ENCODE peak calls at places on chromosomes 1 and 21, in four cellular contexts. K is CD8-positive, alpha-beta T cell; L is uterus; N is left lung. S is an unnamed sample.

GRCh38 chr1:186155594-186155993 is 219.5 kb downstream of the TPR start:
- DNase-seq in K (no peak), L (no peak), N (no peak), S (no peak)

GRCh38 chr1:63321061-63321787 is 1.1 kb upstream of the FOXD3 start:
- DNase-seq in K (no peak), L (no peak), N (no peak), S (no peak)

GRCh38 chr1:68442822-68443556 is 6.8 kb downstream of the RPE65 start:
- DNase-seq in K (no peak), L (no peak), N (no peak), S (peak)

GRCh38 chr1:30807318-30808066 is 49.9 kb upstream of the LAPTM5 start:
- DNase-seq in K (no peak), L (no peak), N (no peak), S (no peak)

GRCh38 chr1:67578397-67579020 is 106.5 kb upstream of the GADD45A start:
- DNase-seq in K (no peak), L (no peak), N (no peak), S (no peak)

GRCh38 chr21:43805275-43805800 is 16.0 kb downstream of the RRP1 start:
- DNase-seq in K (no peak), L (no peak), N (peak), S (no peak)

GRCh38 chr1:159171688-159172501 is 480 bp downstream of the CADM3 start:
- DNase-seq in K (no peak), L (no peak), N (no peak), S (peak)

GRCh38 chr1:203937678-203938330 is 76.4 kb downstream of the SNRPE start:
- DNase-seq in K (no peak), L (no peak), N (no peak), S (no peak)

GRCh38 chr1:221025391-221026355 is 146.4 kb downstream of the HLX start:
- DNase-seq in K (no peak), L (no peak), N (no peak), S (no peak)

GRCh38 chr1:80217377-80217986 is 1211.0 kb upstream of the ADGRL4 start:
- DNase-seq in K (no peak), L (no peak), N (no peak), S (no peak)

GRCh38 chr1:58739851-58740466 is 40.1 kb upstream of the MYSM1 start:
- DNase-seq in K (no peak), L (no peak), N (no peak), S (no peak)

GRCh38 chr1:43108080-43108479 is 64.0 kb downstream of the EBNA1BP2 start:
- DNase-seq in K (no peak), L (no peak), N (no peak), S (no peak)

GRCh38 chr1:179229214-179230140 is at the start of gene ABL2:
- DNase-seq in K (peak), L (peak), N (peak), S (no peak)

GRCh38 chr21:32549861-32550260 is 35.5 kb downstream of the TCP10L start:
- DNase-seq in K (no peak), L (no peak), N (no peak), S (no peak)

DNA sequence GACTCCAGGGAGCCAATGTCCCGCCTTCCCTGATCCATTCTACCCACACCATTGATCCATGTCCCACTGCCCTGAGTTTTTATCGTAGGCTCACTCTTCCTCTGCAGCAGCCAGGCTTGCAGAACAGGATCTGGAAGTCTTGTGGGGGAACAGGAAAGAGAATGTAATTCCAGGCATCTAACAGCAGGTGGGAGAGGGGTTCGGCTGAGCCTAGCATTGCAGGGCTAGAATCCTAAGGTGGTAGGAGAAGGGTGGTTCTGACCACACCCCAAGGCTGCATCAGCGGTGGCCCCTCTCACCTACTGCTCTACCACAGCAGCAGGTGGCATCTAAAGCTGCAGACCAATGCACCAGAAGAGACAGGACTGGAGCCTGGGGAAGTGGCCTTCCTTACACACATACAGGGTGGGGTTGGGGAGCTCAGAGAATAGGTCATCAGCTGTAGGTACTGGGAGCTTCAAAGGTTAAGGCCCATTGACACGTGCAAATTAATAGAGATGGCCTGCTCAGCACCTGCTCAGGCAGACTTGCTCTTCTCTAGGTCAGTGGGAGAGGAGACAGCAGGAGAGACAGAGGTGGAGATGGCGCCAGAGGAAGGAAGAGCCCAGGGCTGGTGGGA is 20.5 kb downstream of the KNCN start:
- DNase-seq in K (no peak), L (no peak), N (no peak), S (no peak)
- TF ChIP-seq CTCF in K (no peak), L (no peak), N (no peak), S (no peak)

GRCh38 chr1:201283836-201284553 is 689 bp downstream of the PKP1 start:
- DNase-seq in K (no peak), L (no peak), N (no peak), S (no peak)
- H3K4me3 ChIP-seq in K (no peak), L (no peak), N (no peak), S (no peak)

GRCh38 chr1:224733021-224733911 is 117.1 kb downstream of the CNIH3 start:
- DNase-seq in K (no peak), L (no peak), N (no peak), S (no peak)

GRCh38 chr1:224730950-224731349 is 114.8 kb downstream of the CNIH3 start:
- DNase-seq in K (no peak), L (no peak), N (no peak), S (no peak)

GRCh38 chr1:224734261-224734935 is 118.3 kb downstream of the CNIH3 start:
- DNase-seq in K (no peak), L (no peak), N (no peak), S (no peak)

GRCh38 chr1:224731633-224732032 is 115.5 kb downstream of the CNIH3 start:
- DNase-seq in K (no peak), L (no peak), N (no peak), S (no peak)

DNA sequence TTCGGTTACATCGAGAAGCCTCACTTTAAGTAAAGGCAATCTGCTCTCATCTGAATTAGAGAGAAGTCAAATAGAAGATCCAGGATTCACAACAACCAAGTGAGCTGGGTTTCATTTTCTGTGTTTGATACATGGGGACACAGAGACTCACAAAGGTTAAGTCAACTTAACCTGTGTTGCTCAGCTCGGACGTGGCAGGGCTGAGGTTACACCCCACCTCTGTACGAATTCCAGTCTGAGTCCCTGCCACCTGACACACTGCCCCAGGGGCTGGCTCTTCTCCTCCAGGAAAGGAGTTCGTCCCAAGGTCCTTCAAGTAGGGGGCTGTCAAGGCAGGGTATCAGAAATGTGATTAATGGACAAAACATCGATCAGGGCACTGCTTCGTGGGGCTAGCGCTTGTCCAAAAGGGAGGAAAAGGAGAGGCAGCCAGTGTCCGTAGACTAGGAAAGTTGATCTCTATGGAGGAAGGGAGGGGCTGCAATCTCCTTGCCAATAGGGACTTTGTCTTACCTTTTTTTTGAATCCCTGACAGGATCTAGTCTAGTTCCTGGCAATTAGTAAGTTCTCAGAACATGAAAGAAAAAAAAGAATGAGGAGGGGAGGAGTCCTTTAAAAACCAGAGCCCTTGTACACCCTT is 116.4 kb downstream of the CNIH3 start:
- DNase-seq in K (no peak), L (no peak), N (no peak), S (no peak)
- H3K27ac ChIP-seq in K (no peak), L (no peak), N (no peak), S (no peak)

GRCh38 chr21:19603011-19603593 is 1199.5 kb upstream of the TMPRSS15 start:
- DNase-seq in K (no peak), L (no peak), N (no peak), S (no peak)

GRCh38 chr21:19609611-19610010 is 1206.0 kb upstream of the TMPRSS15 start:
- DNase-seq in K (no peak), L (no peak), N (no peak), S (no peak)

DNA sequence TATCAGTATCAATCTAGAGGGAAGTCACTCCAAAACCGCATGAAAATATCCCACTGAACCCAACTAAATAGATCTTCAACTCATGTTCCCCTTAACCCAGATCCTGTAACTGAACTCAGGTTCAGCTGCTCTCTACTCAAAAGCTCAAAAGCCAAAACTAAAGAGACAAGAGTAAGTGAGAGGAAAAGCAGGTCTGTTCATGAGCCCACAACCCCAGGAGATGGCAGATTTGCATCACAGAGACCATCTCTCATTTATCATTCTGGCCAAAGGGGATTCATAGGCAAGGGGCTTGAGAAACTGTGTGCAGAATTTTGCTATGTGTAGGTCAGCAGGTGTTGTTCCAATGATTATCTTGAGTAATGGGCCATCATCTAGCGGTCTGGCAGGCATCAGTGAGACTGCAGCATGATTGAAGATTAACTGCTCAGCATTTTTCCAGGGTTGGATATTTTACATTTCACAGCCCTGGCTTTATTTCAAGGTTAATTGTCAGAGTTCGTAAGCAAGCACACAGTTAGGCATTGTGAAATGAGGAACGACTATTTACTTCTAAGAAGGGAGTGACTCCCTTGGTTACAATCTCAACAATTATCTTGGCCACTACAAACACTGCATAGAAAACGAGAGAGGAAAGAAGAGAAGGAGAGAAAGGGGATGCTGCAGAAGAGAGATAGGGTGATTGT is 1204.5 kb upstream of the TMPRSS15 start:
- DNase-seq in K (no peak), L (no peak), N (no peak), S (no peak)
- TF ChIP-seq CTCF in K (no peak), L (no peak), N (no peak), S (no peak)

DNA sequence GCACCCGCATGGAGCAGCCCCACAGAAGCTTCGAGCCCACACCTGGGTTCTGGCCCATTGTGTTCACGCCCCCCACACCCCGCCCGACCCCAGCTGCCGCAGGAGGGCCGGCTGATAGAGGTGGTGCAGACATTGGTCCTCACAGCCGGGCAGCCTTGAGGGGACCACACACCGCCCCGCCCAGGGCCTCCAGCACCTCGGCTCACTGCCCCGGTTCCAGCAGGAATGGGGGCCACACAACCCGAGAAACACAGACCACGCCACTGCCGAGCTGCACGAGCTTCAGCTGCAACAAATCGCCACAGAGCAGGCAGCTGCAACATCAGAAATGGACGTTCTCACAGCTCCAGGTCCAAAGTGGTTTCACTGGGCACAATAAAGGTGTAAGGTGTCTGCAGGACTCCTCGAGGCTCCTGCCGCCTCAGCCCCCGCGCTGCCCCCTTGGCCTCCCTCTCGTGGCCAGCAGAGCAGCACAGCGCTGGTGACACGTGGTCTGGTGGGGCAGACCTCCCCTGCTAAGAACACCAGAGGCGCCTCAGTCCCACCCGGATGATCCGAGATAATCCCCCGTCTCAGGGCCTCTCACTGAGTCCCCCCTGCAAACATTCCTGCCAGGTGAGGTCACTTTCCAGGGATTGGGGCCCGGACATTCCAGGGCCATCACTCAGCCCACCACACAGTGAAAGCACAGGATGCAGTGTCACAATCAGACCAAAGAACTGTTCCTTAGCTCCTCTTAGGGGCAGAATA is 62.3 kb upstream of the ADARB1 start:
- DNase-seq in K (no peak), L (peak), N (peak), S (peak)
- H3K4me3 ChIP-seq in K (no peak), L (no peak), N (no peak), S (no peak)

DNA sequence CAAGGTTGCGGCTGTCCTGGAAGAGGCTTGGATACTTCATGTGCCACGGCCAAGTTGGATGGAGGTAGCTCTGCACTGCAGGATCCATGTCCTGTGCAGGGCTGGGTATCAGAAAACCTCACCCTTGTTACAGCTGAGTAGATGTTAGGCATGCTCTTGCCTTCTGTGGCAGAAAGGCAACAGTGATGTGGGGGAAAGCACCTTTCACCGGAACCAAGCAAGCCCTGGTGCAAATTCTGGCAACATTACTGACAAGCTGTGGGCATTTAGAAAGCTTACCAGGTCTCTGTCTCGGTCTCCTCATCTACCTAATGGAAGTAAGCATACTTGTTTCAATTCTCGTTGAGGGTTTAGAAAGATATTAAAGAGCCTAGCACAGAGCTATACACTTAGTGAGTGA is 14.5 kb upstream of the CDCA8 start:
- DNase-seq in K (no peak), L (no peak), N (no peak), S (peak)
- H3K27ac ChIP-seq in K (no peak), L (peak), N (no peak), S (no peak)